ENCODE peak calls at places on chromosomes 16 and 17, in four cellular contexts. H is transverse colon, F is GM12878, Q is H1. U is an unnamed sample.

GRCh38 chr16:620700-621525 is 9.9 kb upstream of the WFIKKN1 start:
- DNase-seq in F (no peak), Q (no peak), H (no peak), U (no peak)

GRCh38 chr17:70332356-70332755 is 163.0 kb downstream of the KCNJ2 start:
- DNase-seq in H (peak), F (no peak), Q (no peak), U (no peak)

GRCh38 chr17:64736804-64737492 is 74.8 kb upstream of the SMURF2 start:
- DNase-seq in F (no peak), Q (peak), H (peak), U (peak)

GRCh38 chr17:1446201-1446600 is 9.8 kb downstream of the CRK start:
- DNase-seq in H (no peak), Q (no peak), F (no peak), U (no peak)

GRCh38 chr17:44906987-44907681 is 7.9 kb upstream of the EFTUD2 start:
- DNase-seq in F (no peak), Q (no peak), H (no peak), U (no peak)

GRCh38 chr17:62708587-62708986 is 81.1 kb downstream of the MRC2 start:
- DNase-seq in H (no peak), Q (no peak), F (no peak), U (no peak)

GRCh38 chr16:57258910-57259475 is 13.9 kb downstream of the ARL2BP start:
- DNase-seq in H (peak), Q (no peak), F (no peak), U (peak)

GRCh38 chr17:3539881-3540540 is 17.6 kb downstream of the TRPV3 start:
- DNase-seq in H (no peak), F (no peak), Q (no peak), U (no peak)

GRCh38 chr17:57130708-57131461 is 45.8 kb downstream of the AKAP1 start:
- DNase-seq in F (peak), H (peak), Q (peak), U (peak)

GRCh38 chr17:77144227-77144626 is 3.5 kb downstream of the SEC14L1 start:
- DNase-seq in H (no peak), Q (no peak), F (no peak), U (no peak)
- TF ChIP-seq EP300 in H (no peak), Q (no peak), F (peak), U (no peak)

GRCh38 chr16:29663829-29664132 is 734 bp downstream of the SPN start:
- DNase-seq in F (no peak), Q (no peak), H (no peak), U (no peak)

GRCh38 chr16:29662000-29662728 is 883 bp upstream of the SPN start:
- DNase-seq in F (peak), Q (no peak), H (no peak), U (no peak)

GRCh38 chr16:29664133-29664912 is 1.3 kb downstream of the SPN start:
- DNase-seq in H (peak), F (no peak), Q (no peak), U (no peak)

GRCh38 chr16:29662729-29663019 is 373 bp upstream of the SPN start:
- DNase-seq in Q (no peak), H (peak), F (peak), U (peak)

DNA sequence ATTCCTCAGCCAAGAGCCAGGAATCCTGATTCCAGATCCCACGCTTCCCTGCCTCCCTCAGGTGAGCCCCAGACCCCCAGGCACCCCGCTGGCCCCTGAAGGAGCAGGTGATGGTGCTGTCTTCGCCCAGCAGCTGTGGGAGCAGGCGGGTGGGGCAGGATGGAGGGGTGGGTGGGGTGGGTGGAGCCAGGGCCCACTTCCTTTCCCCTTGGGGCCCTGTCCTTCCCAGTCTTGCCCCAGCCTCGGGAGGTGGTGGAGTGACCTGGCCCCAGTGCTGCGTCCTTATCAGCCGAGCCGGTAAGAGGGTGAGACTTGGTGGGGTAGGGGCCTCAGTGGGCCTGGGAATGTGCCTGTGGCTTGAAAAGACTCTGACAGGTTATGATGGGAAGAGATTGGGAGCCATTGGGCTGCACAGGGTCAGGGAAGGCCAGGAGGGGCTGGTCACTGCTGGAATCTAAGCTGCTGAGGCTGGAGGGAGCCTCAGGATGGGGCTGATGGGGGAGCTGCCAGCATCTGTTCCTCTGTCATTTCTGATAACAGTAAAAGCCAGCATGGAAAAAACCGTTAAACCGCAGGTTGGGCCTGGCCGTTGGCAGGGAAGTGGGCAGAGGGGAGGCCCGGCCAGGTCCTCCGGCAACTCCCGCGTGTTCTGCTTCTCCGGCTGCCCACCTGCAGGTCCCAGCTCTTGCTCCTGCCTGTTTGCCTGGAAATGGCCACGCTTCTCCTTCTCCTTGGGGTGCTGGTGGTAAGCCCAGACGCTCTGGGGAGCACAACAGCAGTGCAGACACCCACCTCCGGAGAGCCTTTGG is at the start of gene SPN:
- DNase-seq in H (peak), F (no peak), Q (no peak), U (no peak)
- TF ChIP-seq POLR2AphosphoS5 in H (no peak), F (peak), Q (no peak), U (no peak)

DNA sequence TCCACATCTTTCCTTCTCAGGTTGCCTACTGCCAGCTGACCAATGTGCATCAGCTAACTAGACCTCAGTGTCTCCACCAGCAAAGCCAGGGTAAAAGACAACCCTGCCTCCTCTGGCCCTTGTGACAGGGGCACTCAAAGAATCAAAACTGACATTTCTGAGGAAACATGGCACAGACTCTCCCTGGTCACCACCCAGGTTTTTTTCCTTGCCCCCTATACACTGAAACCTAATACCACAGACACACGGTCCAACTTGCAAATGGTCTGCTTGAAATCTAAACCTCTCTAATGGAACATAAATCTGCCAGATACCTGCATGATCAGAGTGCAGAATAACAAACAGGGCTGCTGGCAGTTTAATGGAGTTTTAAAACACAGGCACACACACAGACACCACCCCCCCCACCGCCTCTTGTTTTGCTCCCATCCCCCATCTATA is 19.5 kb upstream of the CORO6 start:
- DNase-seq in H (no peak), Q (no peak), F (no peak), U (no peak)
- TF ChIP-seq EP300 in H (no peak), Q (no peak), F (no peak), U (no peak)

GRCh38 chr16:69396187-69397061 is 10.6 kb upstream of the TERF2 start:
- DNase-seq in Q (peak), H (peak), F (peak), U (peak)
- TF ChIP-seq POLR2AphosphoS5 in Q (no peak), H (no peak), F (no peak), U (peak)

GRCh38 chr16:12613131-12613991 is 190.3 kb downstream of the CPPED1 start:
- DNase-seq in F (peak), Q (no peak), H (peak), U (no peak)
- TF ChIP-seq EP300 in F (peak), Q (no peak), H (no peak), U (no peak)

GRCh38 chr16:4607841-4608703 is 6.6 kb downstream of the UBALD1 start:
- DNase-seq in H (no peak), F (no peak), Q (no peak), U (no peak)
- TF ChIP-seq POLR2AphosphoS5 in H (no peak), F (peak), Q (peak), U (no peak)

DNA sequence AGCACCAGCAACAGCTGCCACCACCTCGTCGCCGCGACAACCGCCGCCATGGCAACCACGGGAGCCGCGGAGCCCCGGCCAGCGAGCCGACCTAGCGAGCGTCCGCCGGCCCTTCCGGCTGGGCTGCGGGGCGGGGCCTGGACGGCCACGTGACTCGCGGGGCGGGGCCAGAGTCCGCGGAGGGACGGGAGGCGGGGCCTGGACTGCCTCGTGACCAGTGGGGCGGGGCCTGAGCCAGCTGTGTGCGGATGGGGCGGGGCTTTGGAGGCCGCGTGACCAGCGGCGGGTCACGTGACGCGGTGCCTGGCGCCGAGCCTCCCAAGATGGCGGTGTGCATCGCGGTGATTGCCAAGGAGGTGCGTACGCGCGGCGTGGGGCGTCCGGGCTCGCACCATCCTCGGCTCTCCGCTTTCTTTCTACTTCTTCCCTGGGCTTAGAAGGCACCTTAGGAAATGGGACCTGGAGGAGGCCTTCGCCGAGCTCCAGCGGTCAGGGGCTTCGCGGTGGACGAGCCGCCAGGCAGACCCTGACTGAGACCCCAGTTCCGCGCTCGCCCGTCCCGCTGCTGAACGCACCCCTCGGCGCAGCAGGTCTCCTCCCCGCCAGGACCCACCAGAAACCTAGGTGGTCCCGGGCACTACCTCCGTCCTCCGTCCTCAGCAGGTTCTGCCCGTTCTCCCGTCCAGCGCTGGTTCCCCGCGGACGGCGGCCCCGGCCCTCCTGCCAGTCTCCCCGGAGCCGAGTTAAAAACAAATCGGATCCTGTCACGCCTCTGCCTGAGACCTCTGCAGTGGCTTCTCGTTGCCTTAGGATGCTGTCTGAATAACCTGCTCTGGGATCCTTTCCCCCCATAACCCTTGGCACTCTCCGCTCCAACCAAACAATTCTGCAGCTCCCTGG is at the start of the genes GALNS and TRAPPC2L:
- DNase-seq in H (peak), Q (peak), F (peak), U (peak)
- TF ChIP-seq EP300 in H (no peak), Q (no peak), F (no peak), U (no peak)

GRCh38 chr16:3182608-3183444 is 5.2 kb upstream of the OR1F1 start:
- DNase-seq in F (no peak), Q (peak), H (peak), U (peak)
- TF ChIP-seq POLR2AphosphoS5 in F (no peak), Q (no peak), H (no peak), U (no peak)

GRCh38 chr17:59790936-59791335 is 83.5 kb downstream of the VMP1 start:
- DNase-seq in H (no peak), F (no peak), Q (no peak), U (no peak)

GRCh38 chr17:59786536-59787319 is 79.3 kb downstream of the VMP1 start:
- DNase-seq in H (peak), Q (no peak), F (peak), U (peak)

GRCh38 chr17:59783221-59784016 is 76.0 kb downstream of the VMP1 start:
- DNase-seq in Q (no peak), H (no peak), F (no peak), U (no peak)

GRCh38 chr17:59786213-59786535 is 78.7 kb downstream of the VMP1 start:
- DNase-seq in Q (no peak), H (no peak), F (no peak), U (no peak)

GRCh38 chr17:59785091-59785799 is 77.8 kb downstream of the VMP1 start:
- DNase-seq in Q (no peak), H (no peak), F (no peak), U (no peak)
- TF ChIP-seq EP300 in Q (no peak), H (no peak), F (no peak), U (no peak)

GRCh38 chr17:76697702-76698465 is 12.9 kb downstream of the MXRA7 start:
- DNase-seq in Q (no peak), H (no peak), F (no peak), U (no peak)

GRCh38 chr17:76700290-76700626 is 10.5 kb downstream of the MXRA7 start:
- DNase-seq in Q (no peak), H (no peak), F (no peak), U (no peak)

GRCh38 chr17:76700627-76701470 is 9.9 kb downstream of the MXRA7 start:
- DNase-seq in Q (no peak), H (peak), F (no peak), U (no peak)

GRCh38 chr17:76695059-76695892 is 15.5 kb downstream of the MXRA7 start:
- DNase-seq in Q (no peak), H (no peak), F (no peak), U (no peak)

DNA sequence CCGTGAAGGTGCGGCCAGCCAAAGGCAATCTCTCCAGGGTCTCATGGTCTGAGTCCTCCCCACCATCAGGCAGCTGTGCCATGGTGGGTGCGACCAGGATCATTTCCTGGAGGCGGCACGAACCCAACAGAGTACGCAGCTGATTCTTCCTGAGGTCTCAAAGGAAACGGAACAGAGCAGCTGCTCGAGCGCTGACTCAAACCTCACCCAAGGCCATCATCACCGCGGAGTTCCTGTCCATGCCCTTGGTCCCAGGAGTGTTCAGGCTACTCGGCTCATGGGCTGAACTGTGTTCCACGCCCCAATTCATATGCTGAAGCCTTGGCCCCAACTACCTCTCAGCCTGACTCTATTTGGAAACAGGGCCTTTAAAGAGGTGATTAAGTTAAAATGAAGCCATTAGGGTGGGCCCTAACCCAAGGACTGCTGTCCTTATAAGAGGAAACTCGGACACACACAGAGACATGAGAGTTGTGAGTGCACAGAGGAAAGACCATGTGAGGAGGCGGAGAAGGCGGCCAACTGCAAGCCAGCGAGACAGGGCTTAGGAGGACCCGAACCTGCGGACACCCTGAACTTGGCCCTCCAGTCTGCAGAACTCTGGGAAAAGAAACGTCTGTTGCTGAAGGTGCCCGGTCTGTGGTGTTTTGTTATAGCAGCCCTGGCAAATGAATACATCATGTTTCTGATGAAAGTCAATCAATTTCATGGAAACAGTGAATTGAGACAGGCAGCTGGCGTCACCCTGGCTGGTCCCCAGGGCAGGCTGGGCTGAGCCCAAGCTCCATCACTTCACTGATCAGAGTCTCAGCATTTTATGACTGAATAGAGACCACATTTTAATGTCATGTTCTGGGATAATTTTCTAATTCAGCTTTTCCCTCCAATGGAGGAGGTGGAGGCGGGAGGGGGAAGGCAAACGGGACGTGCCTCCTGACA is 13.7 kb downstream of the MXRA7 start:
- DNase-seq in H (no peak), F (peak), Q (no peak), U (no peak)
- TF ChIP-seq POLR2AphosphoS5 in H (no peak), F (no peak), Q (no peak), U (no peak)

U was measured in stomach.